ENCODE peak calls at places on chromosome 22, in ten cellular contexts. P is psoas muscle; X is body of pancreas; G is IMR-90; L is choroid plexus epithelial cell; B is Karpas-422; T is CD8-positive, alpha-beta T cell; W is endothelial cell of umbilical vein; U is colonic mucosa; A is cardiac fibroblast. I is an unnamed sample.

GRCh38 chr22:19457828-19458428 is 10.4 kb upstream of the C22orf39 start:
- DNase-seq in P (no peak), X (no peak), G (no peak), L (no peak), B (no peak), T (no peak), W (no peak), U (no peak), A (no peak), I (no peak)

GRCh38 chr22:25564979-25565677 is 653 bp downstream of the GRK3 start:
- DNase-seq in P (peak; percentile 33), X (peak; percentile 27), G (no peak), L (peak; percentile 7), B (peak; percentile 36), T (no peak), W (peak; percentile 6), U (peak; percentile 26), A (peak; percentile 26), I (no peak)

GRCh38 chr22:19122752-19123492 is 710 bp upstream of the DGCR2 start:
- DNase-seq in P (no peak), X (peak; percentile 39), G (peak; percentile 5), L (peak; percentile 38), B (no peak), T (no peak), W (no peak), U (no peak), A (no peak), I (no peak)

GRCh38 chr22:22178566-22178965 is 66.0 kb upstream of the VPREB1 start:
- DNase-seq in P (no peak), X (no peak), G (no peak), L (no peak), B (no peak), T (no peak), W (no peak), U (no peak), A (no peak), I (no peak)

GRCh38 chr22:33919591-33920501 is at the start of gene LARGE1:
- DNase-seq in P (peak; percentile 45), X (peak; percentile 53), G (peak; percentile 20), L (peak; percentile 27), B (no peak), T (no peak), W (no peak), U (peak; percentile 47), A (peak; percentile 37), I (no peak)

GRCh38 chr22:31488988-31489617 is 539 bp downstream of the EIF4ENIF1 start:
- DNase-seq in P (peak; percentile 39), X (peak; percentile 25), G (peak; percentile 7), L (peak; percentile 28), B (peak; percentile 57), T (peak; percentile 2), W (peak; percentile 52), U (peak; percentile 45), A (peak; percentile 31), I (no peak)

GRCh38 chr22:42608481-42609361 is 6.0 kb downstream of the POLDIP3 start:
- DNase-seq in P (no peak), X (no peak), G (peak; percentile 76), L (peak; percentile 85), B (no peak), T (no peak), W (peak; percentile 53), U (no peak), A (peak; percentile 61), I (no peak)

GRCh38 chr22:28989035-28989464 is 72.6 kb downstream of the C22orf31 start:
- DNase-seq in P (no peak), X (no peak), G (no peak), L (no peak), B (no peak), T (no peak), W (no peak), U (no peak), A (no peak), I (no peak)

GRCh38 chr22:38203090-38203810 is 1.5 kb downstream of the MAFF start:
- DNase-seq in P (no peak), X (peak; percentile 79), G (peak; percentile 53), L (peak; percentile 60), B (peak; percentile 74), T (peak; percentile 27), W (peak; percentile 54), U (peak; percentile 83), A (peak; percentile 58), I (no peak)

GRCh38 chr22:38203855-38204497 is 2.2 kb downstream of the MAFF start:
- DNase-seq in P (no peak), X (no peak), G (peak; percentile 83), L (no peak), B (no peak), T (no peak), W (peak; percentile 89), U (no peak), A (peak; percentile 89), I (no peak)

GRCh38 chr22:38204784-38205183 is 3.0 kb downstream of the MAFF start:
- DNase-seq in P (no peak), X (no peak), G (no peak), L (no peak), B (peak; percentile 60), T (no peak), W (no peak), U (no peak), A (no peak), I (no peak)

GRCh38 chr22:38207898-38208432 is 6.2 kb downstream of the MAFF start:
- DNase-seq in P (no peak), X (no peak), G (no peak), L (no peak), B (no peak), T (no peak), W (no peak), U (no peak), A (no peak), I (no peak)

GRCh38 chr22:38205261-38206128 is 3.7 kb downstream of the MAFF start:
- DNase-seq in P (peak; percentile 83), X (peak; percentile 63), G (peak; percentile 79), L (peak; percentile 88), B (no peak), T (no peak), W (peak; percentile 77), U (peak; percentile 58), A (peak; percentile 49), I (no peak)
- H3K4me3 ChIP-seq in P (no peak overlapping the region), X (no peak overlapping the region), G (no peak overlapping the region), L (peak overlapping the region; percentile 4), B (no peak overlapping the region), T (no peak overlapping the region), W (no peak overlapping the region), U (no peak overlapping the region), A (no peak overlapping the region), I (no peak overlapping the region)

GRCh38 chr22:45977551-45978274 is 751 bp upstream of the WNT7B start:
- DNase-seq in P (no peak), X (no peak), G (peak; percentile 22), L (no peak), B (no peak), T (no peak), W (no peak), U (no peak), A (peak; percentile 20), I (no peak)
- H3K4me3 ChIP-seq in P (no peak overlapping the region), X (no peak overlapping the region), G (no peak overlapping the region), L (no peak overlapping the region), B (no peak overlapping the region), T (no peak overlapping the region), W (no peak overlapping the region), U (no peak overlapping the region), A (no peak overlapping the region), I (no peak overlapping the region)

GRCh38 chr22:49481651-49482399 is 345.8 kb downstream of the BRD1 start:
- DNase-seq in P (no peak), X (no peak), G (no peak), L (no peak), B (no peak), T (no peak), W (no peak), U (no peak), A (no peak), I (no peak)
- H3K4me3 ChIP-seq in P (no peak overlapping the region), X (no peak overlapping the region), G (no peak overlapping the region), L (no peak overlapping the region), B (no peak overlapping the region), T (no peak overlapping the region), W (no peak overlapping the region), U (no peak overlapping the region), A (no peak overlapping the region), I (no peak overlapping the region)

GRCh38 chr22:20986365-20986764 is 4.3 kb downstream of the LZTR1 start:
- DNase-seq in P (no peak), X (no peak), G (no peak), L (no peak), B (no peak), T (no peak), W (no peak), U (no peak), A (no peak), I (no peak)

GRCh38 chr22:20989323-20990138 is 7.4 kb downstream of the LZTR1 start:
- DNase-seq in P (no peak), X (no peak), G (peak; percentile 33), L (peak; percentile 54), B (no peak), T (no peak), W (no peak), U (no peak), A (no peak), I (no peak)

GRCh38 chr22:20988573-20989322 is 6.7 kb downstream of the LZTR1 start:
- DNase-seq in P (no peak), X (no peak), G (no peak), L (no peak), B (no peak), T (no peak), W (no peak), U (no peak), A (no peak), I (no peak)

GRCh38 chr22:20985720-20986119 is 3.6 kb downstream of the LZTR1 start:
- DNase-seq in P (no peak), X (no peak), G (no peak), L (no peak), B (no peak), T (no peak), W (no peak), U (no peak), A (no peak), I (no peak)

GRCh38 chr22:20987375-20987774 is 5.3 kb downstream of the LZTR1 start:
- DNase-seq in P (no peak), X (no peak), G (no peak), L (no peak), B (no peak), T (no peak), W (no peak), U (no peak), A (no peak), I (no peak)
- H3K4me3 ChIP-seq in P (no peak overlapping the region), X (no peak overlapping the region), G (no peak overlapping the region), L (no peak overlapping the region), B (no peak overlapping the region), T (no peak overlapping the region), W (no peak overlapping the region), U (no peak overlapping the region), A (no peak overlapping the region), I (no peak overlapping the region)

GRCh38 chr22:24435323-24435645 is 7.9 kb downstream of the ADORA2A start:
- DNase-seq in P (no peak), X (no peak), G (no peak), L (no peak), B (peak; percentile 53), T (no peak), W (no peak), U (no peak), A (no peak), I (no peak)
- H3K4me3 ChIP-seq in P (no peak overlapping the region), X (no peak overlapping the region), G (no peak overlapping the region), L (no peak overlapping the region), B (peak overlapping the region; percentile 70), T (peak overlapping the region; percentile 32), W (no peak overlapping the region), U (no peak overlapping the region), A (no peak overlapping the region), I (peak overlapping the region; percentile 33)

I was measured in GM12864.